ENCODE peak calls at places on chromosomes 7 and 10, in four cellular contexts. J is amygdala, W is glutamatergic neuron, E is kidney. S is an unnamed sample.

GRCh38 chr10:14653271-14654161 is 121.2 kb downstream of the FAM107B start:
- DNase-seq in J (no peak), W (no peak), E (no peak), S (peak)

GRCh38 chr7:148084138-148084537 is 506.4 kb upstream of the C7orf33 start:
- DNase-seq in J (peak), W (peak), E (no peak), S (no peak)

GRCh38 chr10:24465899-24466615 is 257.1 kb downstream of the KIAA1217 start:
- DNase-seq in J (no peak), W (no peak), E (no peak), S (peak)

GRCh38 chr7:46139079-46139478 is 218.0 kb upstream of the IGFBP3 start:
- DNase-seq in J (no peak), W (no peak), E (no peak), S (peak)

GRCh38 chr7:132433286-132433685 is 143.0 kb downstream of the PLXNA4 start:
- DNase-seq in J (no peak), W (no peak), E (no peak), S (no peak)

GRCh38 chr7:2710256-2710655 is 22.3 kb downstream of the AMZ1 start:
- DNase-seq in J (no peak), W (no peak), E (no peak), S (no peak)

GRCh38 chr7:117157121-117157870 is 165.6 kb downstream of the WNT2 start:
- DNase-seq in J (peak), W (no peak), E (no peak), S (peak)

GRCh38 chr10:71029411-71029881 is 141.1 kb upstream of the PCBD1 start:
- DNase-seq in J (no peak), W (no peak), E (no peak), S (no peak)

GRCh38 chr7:106065560-106066500 is 46.3 kb downstream of the SYPL1 start:
- DNase-seq in J (no peak), W (no peak), E (no peak), S (no peak)

GRCh38 chr10:123202526-123202925 is 48.3 kb downstream of the BUB3 start:
- DNase-seq in J (no peak), W (no peak), E (no peak), S (no peak)

GRCh38 chr7:100583132-100584045 is 2.5 kb downstream of the LRCH4 start:
- DNase-seq in J (peak), W (peak), E (peak), S (no peak)

GRCh38 chr7:111835066-111835465 is 272.8 kb upstream of the IMMP2L start:
- DNase-seq in J (no peak), W (no peak), E (no peak), S (peak)

GRCh38 chr10:101655581-101655980 is 39.4 kb downstream of the FBXW4 start:
- DNase-seq in J (no peak), W (no peak), E (no peak), S (peak)

GRCh38 chr10:66928000-66928770 is 2.3 kb downstream of the LRRTM3 start:
- DNase-seq in J (peak), W (peak), E (no peak), S (no peak)

GRCh38 chr7:22195402-22195801 is 161.6 kb downstream of the RAPGEF5 start:
- DNase-seq in J (no peak), W (no peak), E (no peak), S (no peak)

GRCh38 chr7:91557789-91558396 is 293.7 kb downstream of the FZD1 start:
- DNase-seq in J (no peak), W (no peak), E (no peak), S (peak)

GRCh38 chr10:97690138-97690537 is 3.1 kb upstream of the AVPI1 start:
- DNase-seq in J (no peak), W (no peak), E (no peak), S (no peak)

GRCh38 chr7:117273325-117274292 is 49.2 kb downstream of the WNT2 start:
- DNase-seq in J (no peak), W (no peak), E (no peak), S (no peak)

GRCh38 chr10:95964786-95965185 is 57.0 kb downstream of the CC2D2B start:
- DNase-seq in J (no peak), W (no peak), E (no peak), S (no peak)

GRCh38 chr10:29860159-29860558 is 199.2 kb downstream of the JCAD start:
- DNase-seq in J (no peak), W (no peak), E (no peak), S (no peak)

GRCh38 chr7:47405921-47406765 is 175.8 kb downstream of the TNS3 start:
- DNase-seq in J (no peak), W (no peak), E (peak), S (no peak)

GRCh38 chr10:69961168-69961863 is 91.3 kb upstream of the MACROH2A2 start:
- DNase-seq in J (no peak), W (no peak), E (no peak), S (no peak)

GRCh38 chr10:29957887-29958330 is 101.5 kb downstream of the JCAD start:
- DNase-seq in J (no peak), W (peak), E (peak), S (no peak)

GRCh38 chr10:124935946-124936345 is 6.0 kb upstream of the ZRANB1 start:
- DNase-seq in J (no peak), W (no peak), E (no peak), S (no peak)

GRCh38 chr10:122657734-122658133 is 41.9 kb downstream of the C10orf120 start:
- DNase-seq in J (no peak), W (no peak), E (no peak), S (no peak)

GRCh38 chr7:24572014-24572413 is 1.2 kb upstream of the PALS2 start:
- DNase-seq in J (no peak), W (no peak), E (no peak), S (no peak)

GRCh38 chr10:117226813-117227451 is 14.0 kb upstream of the SLC18A2 start:
- DNase-seq in J (no peak), W (peak), E (no peak), S (no peak)

GRCh38 chr10:88080213-88080612 is 216.8 kb downstream of the PTEN start:
- DNase-seq in J (no peak), W (no peak), E (no peak), S (no peak)

S was measured in BJ.